ENCODE peak calls at places on chromosome 18, in ten cellular contexts. One of them, this sample, is unnamed.

GRCh38 chr18:25247725-25248124 is 104.2 kb downstream of the ZNF521 start:
- DNase-seq in neural crest cell: no peak
- DNase-seq in CD14-positive monocyte: no peak
- DNase-seq in GM06990: no peak
- DNase-seq in AG09319: no peak
- DNase-seq in left lung: no peak
- DNase-seq in body of pancreas: no peak
- DNase-seq in right lobe of liver: no peak
- DNase-seq in HFFc6: peak; percentile 82
- DNase-seq in choroid plexus epithelial cell: no peak
- DNase-seq in this sample: no peak

GRCh38 chr18:21747764-21748693 is 7.4 kb downstream of the MIB1 start:
- DNase-seq in neural crest cell: no peak
- DNase-seq in CD14-positive monocyte: no peak
- DNase-seq in GM06990: no peak
- DNase-seq in AG09319: no peak
- DNase-seq in left lung: no peak
- DNase-seq in body of pancreas: no peak
- DNase-seq in right lobe of liver: no peak
- DNase-seq in HFFc6: no peak
- DNase-seq in choroid plexus epithelial cell: no peak
- DNase-seq in this sample: no peak

GRCh38 chr18:69064063-69064462 is 266.2 kb downstream of the CCDC102B start:
- DNase-seq in neural crest cell: no peak
- DNase-seq in CD14-positive monocyte: no peak
- DNase-seq in GM06990: no peak
- DNase-seq in AG09319: no peak
- DNase-seq in left lung: no peak
- DNase-seq in body of pancreas: no peak
- DNase-seq in right lobe of liver: no peak
- DNase-seq in HFFc6: no peak
- DNase-seq in choroid plexus epithelial cell: no peak
- DNase-seq in this sample: no peak

GRCh38 chr18:8375269-8375668 is 234.0 kb upstream of the RAB12 start:
- DNase-seq in neural crest cell: no peak
- DNase-seq in CD14-positive monocyte: no peak
- DNase-seq in GM06990: no peak
- DNase-seq in AG09319: no peak
- DNase-seq in left lung: no peak
- DNase-seq in body of pancreas: no peak
- DNase-seq in right lobe of liver: no peak
- DNase-seq in HFFc6: no peak
- DNase-seq in choroid plexus epithelial cell: no peak
- DNase-seq in this sample: no peak

GRCh38 chr18:58045265-58046086 is 1.4 kb downstream of the NEDD4L start:
- DNase-seq in neural crest cell: peak; percentile 31
- DNase-seq in CD14-positive monocyte: no peak
- DNase-seq in GM06990: peak; percentile 52
- DNase-seq in AG09319: no peak
- DNase-seq in left lung: peak; percentile 82
- DNase-seq in body of pancreas: peak; percentile 83
- DNase-seq in right lobe of liver: peak; percentile 69
- DNase-seq in HFFc6: no peak
- DNase-seq in choroid plexus epithelial cell: peak; percentile 44
- DNase-seq in this sample: no peak

GRCh38 chr18:45745817-45746461 is 22.0 kb downstream of the SLC14A1 start:
- DNase-seq in neural crest cell: no peak
- DNase-seq in CD14-positive monocyte: no peak
- DNase-seq in GM06990: no peak
- DNase-seq in AG09319: no peak
- DNase-seq in left lung: no peak
- DNase-seq in body of pancreas: no peak
- DNase-seq in right lobe of liver: no peak
- DNase-seq in HFFc6: no peak
- DNase-seq in choroid plexus epithelial cell: no peak
- DNase-seq in this sample: no peak

GRCh38 chr18:76495435-76496199 is 575 bp upstream of the ZNF516 start:
- DNase-seq in neural crest cell: peak; percentile 52
- DNase-seq in CD14-positive monocyte: peak; percentile 86
- DNase-seq in GM06990: peak; percentile 74
- DNase-seq in AG09319: no peak
- DNase-seq in left lung: no peak
- DNase-seq in body of pancreas: no peak
- DNase-seq in right lobe of liver: no peak
- DNase-seq in HFFc6: peak; percentile 37
- DNase-seq in choroid plexus epithelial cell: peak; percentile 52
- DNase-seq in this sample: no peak

GRCh38 chr18:24734058-24734457 is 273.6 kb downstream of the HRH4 start:
- DNase-seq in neural crest cell: peak; percentile 28
- DNase-seq in CD14-positive monocyte: no peak
- DNase-seq in GM06990: no peak
- DNase-seq in AG09319: no peak
- DNase-seq in left lung: no peak
- DNase-seq in body of pancreas: no peak
- DNase-seq in right lobe of liver: no peak
- DNase-seq in HFFc6: no peak
- DNase-seq in choroid plexus epithelial cell: peak; percentile 2
- DNase-seq in this sample: peak; percentile 80

GRCh38 chr18:4450065-4450676 is 4.9 kb downstream of the DLGAP1 start:
- DNase-seq in neural crest cell: no peak
- DNase-seq in CD14-positive monocyte: no peak
- DNase-seq in GM06990: no peak
- DNase-seq in AG09319: no peak
- DNase-seq in left lung: no peak
- DNase-seq in body of pancreas: no peak
- DNase-seq in right lobe of liver: no peak
- DNase-seq in HFFc6: no peak
- DNase-seq in choroid plexus epithelial cell: no peak
- DNase-seq in this sample: no peak

GRCh38 chr18:48027401-48027931 is 97.0 kb upstream of the SMAD2 start:
- DNase-seq in neural crest cell: no peak
- DNase-seq in CD14-positive monocyte: peak; percentile 12
- DNase-seq in GM06990: no peak
- DNase-seq in AG09319: no peak
- DNase-seq in left lung: peak; percentile 40
- DNase-seq in body of pancreas: no peak
- DNase-seq in right lobe of liver: no peak
- DNase-seq in HFFc6: no peak
- DNase-seq in choroid plexus epithelial cell: peak; percentile 32
- DNase-seq in this sample: no peak

GRCh38 chr18:67600181-67600631 is 83.7 kb upstream of the DSEL start:
- DNase-seq in neural crest cell: no peak
- DNase-seq in CD14-positive monocyte: no peak
- DNase-seq in GM06990: no peak
- DNase-seq in AG09319: no peak
- DNase-seq in left lung: peak; percentile 34
- DNase-seq in body of pancreas: no peak
- DNase-seq in right lobe of liver: peak; percentile 55
- DNase-seq in HFFc6: peak; percentile 67
- DNase-seq in choroid plexus epithelial cell: peak; percentile 84
- DNase-seq in this sample: no peak

GRCh38 chr18:38709122-38709521 is 1143.5 kb upstream of the CELF4 start:
- DNase-seq in neural crest cell: no peak
- DNase-seq in CD14-positive monocyte: no peak
- DNase-seq in GM06990: no peak
- DNase-seq in AG09319: no peak
- DNase-seq in left lung: no peak
- DNase-seq in body of pancreas: no peak
- DNase-seq in right lobe of liver: no peak
- DNase-seq in HFFc6: no peak
- DNase-seq in choroid plexus epithelial cell: no peak
- DNase-seq in this sample: no peak

GRCh38 chr18:29488617-29489016 is 1311.7 kb upstream of the CDH2 start:
- DNase-seq in neural crest cell: no peak
- DNase-seq in CD14-positive monocyte: no peak
- DNase-seq in GM06990: no peak
- DNase-seq in AG09319: no peak
- DNase-seq in left lung: no peak
- DNase-seq in body of pancreas: no peak
- DNase-seq in right lobe of liver: no peak
- DNase-seq in HFFc6: peak; percentile 7
- DNase-seq in choroid plexus epithelial cell: no peak
- DNase-seq in this sample: no peak

GRCh38 chr18:6728318-6728717 is 1.2 kb upstream of the ARHGAP28 start:
- DNase-seq in neural crest cell: no peak
- DNase-seq in CD14-positive monocyte: no peak
- DNase-seq in GM06990: no peak
- DNase-seq in AG09319: no peak
- DNase-seq in left lung: no peak
- DNase-seq in body of pancreas: no peak
- DNase-seq in right lobe of liver: no peak
- DNase-seq in HFFc6: no peak
- DNase-seq in choroid plexus epithelial cell: no peak
- DNase-seq in this sample: no peak

DNA sequence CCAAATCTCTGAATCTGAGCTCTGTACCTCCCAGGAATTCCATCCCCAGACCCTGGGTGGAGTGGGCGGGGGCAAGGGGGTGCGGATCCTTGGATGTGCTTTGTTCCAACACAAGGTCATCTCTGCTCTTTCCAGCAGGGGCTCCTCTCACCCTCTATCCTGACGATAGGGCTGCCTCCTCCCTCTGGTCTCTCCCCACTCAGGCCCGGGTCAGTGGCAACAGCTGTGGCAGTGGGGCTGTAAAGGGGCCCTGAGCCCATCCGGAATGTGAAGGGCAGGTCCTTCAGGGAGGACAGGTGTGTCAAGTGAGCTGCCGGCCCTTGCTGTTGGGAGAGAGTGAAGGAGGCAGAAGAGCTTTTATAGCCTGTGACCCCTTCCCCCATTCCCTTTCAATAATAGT is 167.8 kb downstream of the CELF4 start:
- DNase-seq in neural crest cell: no peak
- DNase-seq in CD14-positive monocyte: no peak
- DNase-seq in GM06990: no peak
- DNase-seq in AG09319: no peak
- DNase-seq in left lung: no peak
- DNase-seq in body of pancreas: no peak
- DNase-seq in right lobe of liver: no peak
- DNase-seq in HFFc6: no peak
- DNase-seq in choroid plexus epithelial cell: no peak
- DNase-seq in this sample: no peak
- TF ChIP-seq CTCF in neural crest cell: no peak
- TF ChIP-seq CTCF in CD14-positive monocyte: no peak
- TF ChIP-seq CTCF in GM06990: no peak
- TF ChIP-seq CTCF in AG09319: no peak
- TF ChIP-seq CTCF in left lung: no peak
- TF ChIP-seq CTCF in body of pancreas: no peak
- TF ChIP-seq CTCF in right lobe of liver: no peak
- TF ChIP-seq CTCF in HFFc6: no peak
- TF ChIP-seq CTCF in choroid plexus epithelial cell: no peak
- TF ChIP-seq CTCF in this sample: no peak

DNA sequence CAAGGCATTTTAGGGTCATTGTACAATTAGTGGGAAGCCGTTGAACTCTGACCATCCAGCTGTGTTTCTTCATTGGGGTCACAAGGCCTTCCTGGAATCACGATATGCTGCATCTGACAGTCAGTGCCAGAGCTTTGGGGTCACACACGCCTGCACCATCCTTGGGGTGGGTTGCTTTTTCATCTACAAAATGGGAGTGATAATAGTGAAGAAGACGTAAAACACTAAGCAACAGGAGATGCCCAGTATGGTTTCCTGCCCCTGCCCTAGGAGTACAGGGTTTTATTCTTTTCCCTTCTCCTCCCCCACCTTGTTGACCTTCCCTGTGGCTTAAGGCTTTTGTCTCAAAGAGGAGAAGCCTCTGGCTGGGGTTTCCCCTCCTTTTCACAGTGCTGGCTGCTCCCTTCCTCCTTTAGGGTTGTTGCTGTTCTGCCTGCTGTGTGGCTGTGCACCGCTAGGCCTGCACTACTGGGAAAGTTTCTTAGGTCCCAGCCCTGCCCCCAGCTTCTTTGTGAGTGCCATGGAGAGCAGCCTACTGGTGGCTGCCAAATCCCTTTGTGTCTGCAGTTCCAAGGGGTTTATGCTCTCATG is 245.6 kb downstream of the TPGS2 start:
- DNase-seq in neural crest cell: peak; percentile 23
- DNase-seq in CD14-positive monocyte: no peak
- DNase-seq in GM06990: no peak
- DNase-seq in AG09319: no peak
- DNase-seq in left lung: no peak
- DNase-seq in body of pancreas: no peak
- DNase-seq in right lobe of liver: peak; percentile 9
- DNase-seq in HFFc6: no peak
- DNase-seq in choroid plexus epithelial cell: peak; percentile 19
- DNase-seq in this sample: no peak
- TF ChIP-seq CTCF in neural crest cell: no peak
- TF ChIP-seq CTCF in CD14-positive monocyte: no peak
- TF ChIP-seq CTCF in GM06990: peak; percentile 16
- TF ChIP-seq CTCF in AG09319: no peak
- TF ChIP-seq CTCF in left lung: no peak
- TF ChIP-seq CTCF in body of pancreas: no peak
- TF ChIP-seq CTCF in right lobe of liver: no peak
- TF ChIP-seq CTCF in HFFc6: no peak
- TF ChIP-seq CTCF in choroid plexus epithelial cell: no peak
- TF ChIP-seq CTCF in this sample: no peak

DNA sequence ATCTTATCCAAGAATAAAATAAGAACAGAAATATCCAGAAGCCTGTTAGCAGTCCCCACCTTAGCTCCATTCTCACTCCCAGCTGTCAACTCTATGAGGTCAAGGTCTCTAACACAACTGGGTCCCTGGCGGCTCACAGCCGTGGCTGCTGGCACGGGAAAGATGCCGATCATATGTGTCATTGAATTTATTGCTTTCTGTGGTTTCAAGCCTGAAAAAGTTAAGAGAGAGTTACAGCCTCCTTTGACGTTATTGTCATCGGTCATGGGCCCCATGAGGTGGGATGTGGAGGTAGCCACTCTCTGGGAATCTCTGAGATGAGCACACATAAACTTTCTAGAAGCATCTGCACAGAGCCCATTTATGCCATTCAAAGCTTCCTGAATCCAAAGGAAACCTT is 28.7 kb upstream of the CABLES1 start:
- DNase-seq in neural crest cell: no peak
- DNase-seq in CD14-positive monocyte: no peak
- DNase-seq in GM06990: no peak
- DNase-seq in AG09319: no peak
- DNase-seq in left lung: no peak
- DNase-seq in body of pancreas: no peak
- DNase-seq in right lobe of liver: no peak
- DNase-seq in HFFc6: peak; percentile 95
- DNase-seq in choroid plexus epithelial cell: peak; percentile 87
- DNase-seq in this sample: peak; percentile 86
- TF ChIP-seq CTCF in neural crest cell: no peak
- TF ChIP-seq CTCF in CD14-positive monocyte: no peak
- TF ChIP-seq CTCF in GM06990: no peak
- TF ChIP-seq CTCF in AG09319: no peak
- TF ChIP-seq CTCF in left lung: no peak
- TF ChIP-seq CTCF in body of pancreas: no peak
- TF ChIP-seq CTCF in right lobe of liver: no peak
- TF ChIP-seq CTCF in HFFc6: no peak
- TF ChIP-seq CTCF in choroid plexus epithelial cell: peak; percentile 7
- TF ChIP-seq CTCF in this sample: no peak

DNA sequence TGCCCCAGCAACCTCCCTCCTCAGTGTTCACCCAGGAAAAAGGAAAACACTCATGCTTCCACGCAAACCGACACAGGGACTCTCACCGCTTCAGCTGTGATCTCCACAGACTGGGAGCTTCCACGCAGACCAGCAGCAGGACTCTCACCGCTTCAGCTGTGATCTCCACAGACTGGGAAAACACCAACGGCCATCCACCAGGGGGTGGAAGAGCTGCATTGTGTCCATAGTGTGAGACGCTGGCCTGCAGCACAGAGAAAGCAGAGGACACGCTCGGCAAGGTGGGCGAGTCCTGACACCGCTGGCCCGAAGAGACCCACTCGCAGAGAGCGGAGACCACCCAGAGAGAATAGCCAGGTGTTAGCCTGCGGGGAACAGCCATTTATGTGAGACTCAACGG is 42.5 kb upstream of the NFATC1 start:
- DNase-seq in neural crest cell: peak; percentile 18
- DNase-seq in CD14-positive monocyte: no peak
- DNase-seq in GM06990: no peak
- DNase-seq in AG09319: no peak
- DNase-seq in left lung: no peak
- DNase-seq in body of pancreas: no peak
- DNase-seq in right lobe of liver: no peak
- DNase-seq in HFFc6: no peak
- DNase-seq in choroid plexus epithelial cell: peak; percentile 43
- DNase-seq in this sample: no peak
- TF ChIP-seq CTCF in neural crest cell: peak; percentile 42
- TF ChIP-seq CTCF in CD14-positive monocyte: no peak
- TF ChIP-seq CTCF in GM06990: no peak
- TF ChIP-seq CTCF in AG09319: peak; percentile 4
- TF ChIP-seq CTCF in left lung: no peak
- TF ChIP-seq CTCF in body of pancreas: no peak
- TF ChIP-seq CTCF in right lobe of liver: peak; percentile 6
- TF ChIP-seq CTCF in HFFc6: peak; percentile 62
- TF ChIP-seq CTCF in choroid plexus epithelial cell: peak; percentile 66
- TF ChIP-seq CTCF in this sample: no peak

This sample was measured in osteocyte.